ENCODE peak calls at places on chromosomes 2 and 18, in seven cellular contexts. R is heart right ventricle, L is MM.1S, G is AG08395, H is left lung, F is T1000, U is HFFc6. D is an unnamed sample.
A peak's percentile ranks its signal among the peaks of the same experiment; 100 is the strongest.

GRCh38 chr2:234330902-234331301 is 166.0 kb downstream of the ARL4C start:
- DNase-seq in L (no peak), H (no peak), U (no peak), G (no peak), R (no peak), F (no peak), D (no peak)

GRCh38 chr2:151422917-151423439 is 13.3 kb downstream of the RIF1 start:
- DNase-seq in R (no peak), H (no peak), G (no peak), L (peak; percentile 85), U (no peak), F (no peak), D (no peak)

GRCh38 chr2:221254281-221254680 is 317.8 kb downstream of the EPHA4 start:
- DNase-seq in F (no peak), G (no peak), H (peak; percentile 34), R (no peak), L (no peak), U (no peak), D (no peak)

GRCh38 chr2:53593891-53594585 is 173.6 kb upstream of the CHAC2 start:
- DNase-seq in H (no peak), G (peak; percentile 30), F (no peak), R (no peak), L (no peak), U (peak; percentile 59), D (peak; percentile 21)

GRCh38 chr2:201994973-201995638 is 38.5 kb upstream of the FZD7 start:
- DNase-seq in R (no peak), H (no peak), G (no peak), L (no peak), U (no peak), F (no peak), D (no peak)

GRCh38 chr2:38665854-38666577 is at the start of gene GALM:
- DNase-seq in G (peak; percentile 89), L (peak; percentile 85), F (peak; percentile 87), U (peak; percentile 94), R (peak; percentile 91), H (peak; percentile 86), D (no peak)

GRCh38 chr2:16553222-16553621 is 112.4 kb downstream of the CYRIA start:
- DNase-seq in R (peak; percentile 16), U (no peak), G (peak; percentile 8), F (no peak), L (peak; percentile 41), H (peak; percentile 34), D (peak; percentile 34)

GRCh38 chr2:206573793-206574192 is 68.5 kb upstream of the FAM237A start:
- DNase-seq in R (no peak), G (no peak), U (no peak), F (no peak), L (no peak), H (no peak), D (no peak)

GRCh38 chr18:63700501-63700900 is 2.3 kb upstream of the SERPINB11 start:
- DNase-seq in G (no peak), F (no peak), H (no peak), L (no peak), U (no peak), R (no peak), D (no peak)

GRCh38 chr18:32091724-32092421 is at the start of gene RNF138:
- DNase-seq in U (peak; percentile 71), L (peak; percentile 89), F (peak; percentile 77), H (peak; percentile 90), R (peak; percentile 87), G (peak; percentile 75), D (peak; percentile 79)

GRCh38 chr18:36411745-36412168 is 114.2 kb downstream of the FHOD3 start:
- DNase-seq in H (no peak), G (peak; percentile 17), R (no peak), U (peak; percentile 56), L (no peak), F (no peak), D (peak; percentile 20)

GRCh38 chr2:20668871-20669475 is 2.0 kb downstream of the GDF7 start:
- DNase-seq in H (no peak), F (no peak), G (no peak), L (no peak), U (no peak), R (no peak), D (no peak)

GRCh38 chr2:218444692-218445357 is 25.9 kb downstream of the VIL1 start:
- DNase-seq in G (no peak), F (no peak), L (no peak), U (no peak), H (no peak), R (no peak), D (no peak)

GRCh38 chr2:208266641-208267335 is 733 bp downstream of the PIKFYVE start:
- DNase-seq in U (no peak), L (peak; percentile 44), H (no peak), G (peak; percentile 8), F (no peak), R (no peak), D (no peak)

D was measured in NCI-H1105.